ENCODE peak calls at places on chromosomes 7 and 10, in six cellular contexts. One of them, this sample, is unnamed.

GRCh38 chr7:129017264-129017663 is 37.6 kb downstream of the TNPO3 start:
- DNase-seq in HepG2: no peak
- DNase-seq in GM12878: no peak
- DNase-seq in K562: no peak
- DNase-seq in A549: peak
- DNase-seq in endothelial cell of umbilical vein: no peak
- DNase-seq in this sample: no peak

GRCh38 chr7:138616085-138616484 is 85.1 kb downstream of the SVOPL start:
- DNase-seq in A549: no peak
- DNase-seq in GM12878: no peak
- DNase-seq in K562: no peak
- DNase-seq in endothelial cell of umbilical vein: no peak
- DNase-seq in HepG2: no peak
- DNase-seq in this sample: no peak

GRCh38 chr10:19730071-19730470 is 86.2 kb upstream of the PLXDC2 start:
- DNase-seq in K562: peak
- DNase-seq in A549: no peak
- DNase-seq in HepG2: no peak
- DNase-seq in endothelial cell of umbilical vein: no peak
- DNase-seq in GM12878: no peak
- DNase-seq in this sample: no peak

GRCh38 chr7:158827411-158828342 is 1.6 kb downstream of the ESYT2 start:
- DNase-seq in GM12878: no peak
- DNase-seq in A549: peak
- DNase-seq in endothelial cell of umbilical vein: peak
- DNase-seq in HepG2: no peak
- DNase-seq in K562: peak
- DNase-seq in this sample: peak

GRCh38 chr7:126818393-126819196 is 434.1 kb downstream of the GRM8 start:
- DNase-seq in endothelial cell of umbilical vein: no peak
- DNase-seq in GM12878: no peak
- DNase-seq in A549: no peak
- DNase-seq in HepG2: no peak
- DNase-seq in K562: no peak
- DNase-seq in this sample: no peak

GRCh38 chr7:92753614-92754013 is 82.8 kb downstream of the CDK6 start:
- DNase-seq in A549: no peak
- DNase-seq in GM12878: no peak
- DNase-seq in endothelial cell of umbilical vein: no peak
- DNase-seq in HepG2: no peak
- DNase-seq in K562: no peak
- DNase-seq in this sample: no peak

GRCh38 chr7:66083677-66084076 is 8.1 kb downstream of the ASL start:
- DNase-seq in GM12878: no peak
- DNase-seq in HepG2: no peak
- DNase-seq in A549: no peak
- DNase-seq in endothelial cell of umbilical vein: no peak
- DNase-seq in K562: no peak
- DNase-seq in this sample: no peak

GRCh38 chr10:93070378-93071176 is 3.1 kb upstream of the CYP26A1 start:
- DNase-seq in A549: no peak
- DNase-seq in GM12878: no peak
- DNase-seq in K562: no peak
- DNase-seq in endothelial cell of umbilical vein: no peak
- DNase-seq in HepG2: no peak
- DNase-seq in this sample: no peak

GRCh38 chr10:132489053-132489703 is 48.4 kb upstream of the INPP5A start:
- DNase-seq in GM12878: no peak
- DNase-seq in A549: no peak
- DNase-seq in endothelial cell of umbilical vein: no peak
- DNase-seq in HepG2: no peak
- DNase-seq in K562: no peak
- DNase-seq in this sample: no peak

GRCh38 chr7:36506130-36506794 is 116.6 kb downstream of the ANLN start:
- DNase-seq in A549: no peak
- DNase-seq in HepG2: no peak
- DNase-seq in K562: no peak
- DNase-seq in endothelial cell of umbilical vein: no peak
- DNase-seq in GM12878: no peak
- DNase-seq in this sample: no peak

GRCh38 chr7:21580073-21580521 is 37.3 kb downstream of the DNAH11 start:
- DNase-seq in endothelial cell of umbilical vein: peak
- DNase-seq in HepG2: no peak
- DNase-seq in K562: no peak
- DNase-seq in GM12878: peak
- DNase-seq in A549: peak
- DNase-seq in this sample: peak

GRCh38 chr7:114466911-114467310 is 52.3 kb downstream of the FOXP2 start:
- DNase-seq in endothelial cell of umbilical vein: peak
- DNase-seq in GM12878: no peak
- DNase-seq in A549: no peak
- DNase-seq in K562: no peak
- DNase-seq in HepG2: no peak
- DNase-seq in this sample: no peak

GRCh38 chr7:94250984-94251383 is 143.7 kb upstream of the COL1A2 start:
- DNase-seq in K562: no peak
- DNase-seq in GM12878: no peak
- DNase-seq in HepG2: no peak
- DNase-seq in endothelial cell of umbilical vein: no peak
- DNase-seq in A549: no peak
- DNase-seq in this sample: no peak

GRCh38 chr10:132938472-132939329 is 3.7 kb downstream of the CFAP46 start:
- DNase-seq in K562: peak
- DNase-seq in A549: peak
- DNase-seq in GM12878: no peak
- DNase-seq in HepG2: peak
- DNase-seq in endothelial cell of umbilical vein: no peak
- DNase-seq in this sample: peak

GRCh38 chr10:129854796-129855705 is 109.0 kb downstream of the EBF3 start:
- DNase-seq in endothelial cell of umbilical vein: no peak
- DNase-seq in HepG2: no peak
- DNase-seq in GM12878: no peak
- DNase-seq in A549: no peak
- DNase-seq in K562: no peak
- DNase-seq in this sample: no peak

GRCh38 chr7:21946228-21946709 is 570 bp upstream of the CDCA7L start:
- DNase-seq in HepG2: no peak
- DNase-seq in K562: no peak
- DNase-seq in A549: peak
- DNase-seq in GM12878: no peak
- DNase-seq in endothelial cell of umbilical vein: no peak
- DNase-seq in this sample: no peak

GRCh38 chr7:47968852-47969774 is 10.3 kb downstream of the HUS1 start:
- DNase-seq in endothelial cell of umbilical vein: peak
- DNase-seq in GM12878: no peak
- DNase-seq in K562: peak
- DNase-seq in A549: peak
- DNase-seq in HepG2: peak
- DNase-seq in this sample: peak

GRCh38 chr10:59944339-59944935 is 38.1 kb upstream of the CCDC6 start:
- DNase-seq in HepG2: no peak
- DNase-seq in endothelial cell of umbilical vein: no peak
- DNase-seq in GM12878: no peak
- DNase-seq in A549: no peak
- DNase-seq in K562: no peak
- DNase-seq in this sample: no peak

GRCh38 chr7:32905175-32905662 is 13.7 kb upstream of the KBTBD2 start:
- DNase-seq in GM12878: no peak
- DNase-seq in endothelial cell of umbilical vein: peak
- DNase-seq in HepG2: no peak
- DNase-seq in K562: peak
- DNase-seq in A549: peak
- DNase-seq in this sample: peak

GRCh38 chr10:10786334-10787090 is 231.2 kb upstream of the CELF2 start:
- DNase-seq in K562: no peak
- DNase-seq in HepG2: no peak
- DNase-seq in A549: no peak
- DNase-seq in GM12878: no peak
- DNase-seq in endothelial cell of umbilical vein: peak
- DNase-seq in this sample: peak

GRCh38 chr10:43136432-43136831 is 1.8 kb upstream of the CSGALNACT2 start:
- DNase-seq in A549: no peak
- DNase-seq in GM12878: no peak
- DNase-seq in endothelial cell of umbilical vein: no peak
- DNase-seq in K562: no peak
- DNase-seq in HepG2: no peak
- DNase-seq in this sample: no peak

GRCh38 chr7:93331706-93332105 is 99.5 kb downstream of the VPS50 start:
- DNase-seq in HepG2: no peak
- DNase-seq in GM12878: no peak
- DNase-seq in A549: no peak
- DNase-seq in endothelial cell of umbilical vein: no peak
- DNase-seq in K562: peak
- DNase-seq in this sample: no peak

GRCh38 chr7:138890782-138891445 is 90.3 kb downstream of the KIAA1549 start:
- DNase-seq in K562: no peak
- DNase-seq in HepG2: peak
- DNase-seq in A549: peak
- DNase-seq in GM12878: no peak
- DNase-seq in endothelial cell of umbilical vein: no peak
- DNase-seq in this sample: no peak

GRCh38 chr7:4931932-4932331 is 27.1 kb downstream of the MMD2 start:
- DNase-seq in HepG2: peak
- DNase-seq in K562: no peak
- DNase-seq in A549: peak
- DNase-seq in endothelial cell of umbilical vein: no peak
- DNase-seq in GM12878: no peak
- DNase-seq in this sample: peak

GRCh38 chr10:123995461-123996131 is 97.8 kb downstream of the CHST15 start:
- DNase-seq in GM12878: no peak
- DNase-seq in endothelial cell of umbilical vein: peak
- DNase-seq in A549: peak
- DNase-seq in HepG2: peak
- DNase-seq in K562: no peak
- DNase-seq in this sample: peak

GRCh38 chr10:123993534-123994416 is 99.6 kb downstream of the CHST15 start:
- DNase-seq in K562: no peak
- DNase-seq in endothelial cell of umbilical vein: no peak
- DNase-seq in HepG2: no peak
- DNase-seq in A549: no peak
- DNase-seq in GM12878: no peak
- DNase-seq in this sample: no peak

GRCh38 chr10:123996302-123996701 is 97.1 kb downstream of the CHST15 start:
- DNase-seq in GM12878: no peak
- DNase-seq in K562: no peak
- DNase-seq in HepG2: no peak
- DNase-seq in endothelial cell of umbilical vein: no peak
- DNase-seq in A549: no peak
- DNase-seq in this sample: no peak

GRCh38 chr10:123994417-123995081 is 98.8 kb downstream of the CHST15 start:
- DNase-seq in K562: peak
- DNase-seq in endothelial cell of umbilical vein: peak
- DNase-seq in GM12878: no peak
- DNase-seq in HepG2: peak
- DNase-seq in A549: peak
- DNase-seq in this sample: peak

DNA sequence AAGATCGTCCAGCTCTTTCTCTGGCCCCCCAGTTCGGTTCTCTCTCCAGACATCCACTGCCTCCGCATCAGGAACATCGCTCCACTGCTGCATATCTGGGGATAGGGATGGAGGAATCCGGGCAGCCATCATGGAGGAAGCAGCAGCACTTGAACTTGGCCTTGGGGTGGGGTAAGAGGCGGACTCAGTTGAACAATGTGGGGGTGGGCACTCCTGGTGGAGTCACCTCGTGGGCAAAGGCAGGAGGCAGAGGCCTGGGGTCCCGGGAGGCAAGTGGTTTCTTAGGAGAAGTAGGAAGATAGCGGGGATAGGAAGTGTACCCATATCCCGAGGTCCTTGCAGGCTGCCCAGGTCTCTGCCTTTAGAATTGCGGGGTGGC is 98.3 kb downstream of the CHST15 start:
- DNase-seq in endothelial cell of umbilical vein: peak
- DNase-seq in K562: no peak
- DNase-seq in GM12878: no peak
- DNase-seq in A549: peak
- DNase-seq in HepG2: no peak
- DNase-seq in this sample: no peak
- H3K4me3 ChIP-seq in endothelial cell of umbilical vein: no peak
- H3K4me3 ChIP-seq in K562: no peak
- H3K4me3 ChIP-seq in GM12878: peak
- H3K4me3 ChIP-seq in A549: peak
- H3K4me3 ChIP-seq in HepG2: no peak
- H3K4me3 ChIP-seq in this sample: no peak

DNA sequence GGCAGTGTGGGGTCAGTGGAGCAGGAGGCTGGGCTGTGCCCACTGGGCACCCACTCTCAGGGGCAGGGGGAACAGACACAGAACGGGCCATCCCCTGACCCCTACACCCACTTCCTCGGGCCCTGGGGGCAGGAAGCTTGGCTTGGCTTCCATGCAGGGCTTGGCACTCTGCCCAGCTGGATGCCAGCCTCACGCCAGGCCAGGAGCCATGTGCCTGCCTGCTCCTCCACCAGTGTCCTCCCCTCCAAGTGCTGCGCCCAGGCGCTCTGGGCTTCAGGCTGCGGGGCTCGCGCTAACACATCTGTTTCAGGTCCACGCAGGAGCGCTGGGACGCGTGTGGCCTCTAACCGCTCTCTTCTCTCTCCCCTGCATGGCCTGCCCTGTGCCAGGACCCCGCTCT is 12.7 kb downstream of the LDB3 start:
- DNase-seq in K562: no peak
- DNase-seq in GM12878: no peak
- DNase-seq in HepG2: no peak
- DNase-seq in A549: no peak
- DNase-seq in endothelial cell of umbilical vein: no peak
- DNase-seq in this sample: no peak
- TF ChIP-seq MYC in K562: no peak
- TF ChIP-seq MYC in GM12878: no peak
- TF ChIP-seq MYC in HepG2: no peak
- TF ChIP-seq MYC in A549: no peak
- TF ChIP-seq MYC in endothelial cell of umbilical vein: no peak
- TF ChIP-seq MYC in this sample: no peak

GRCh38 chr10:73591935-73592699 is 975 bp upstream of the USP54 start:
- DNase-seq in endothelial cell of umbilical vein: no peak
- DNase-seq in GM12878: peak
- DNase-seq in A549: peak
- DNase-seq in HepG2: peak
- DNase-seq in K562: peak
- DNase-seq in this sample: peak
- TF ChIP-seq CTCF in endothelial cell of umbilical vein: no peak
- TF ChIP-seq CTCF in GM12878: no peak
- TF ChIP-seq CTCF in A549: no peak
- TF ChIP-seq CTCF in HepG2: no peak
- TF ChIP-seq CTCF in K562: no peak
- TF ChIP-seq CTCF in this sample: no peak

GRCh38 chr7:131013716-131014115 is 279.7 kb upstream of the KLF14 start:
- DNase-seq in K562: no peak
- DNase-seq in endothelial cell of umbilical vein: no peak
- DNase-seq in HepG2: no peak
- DNase-seq in GM12878: no peak
- DNase-seq in A549: no peak
- DNase-seq in this sample: no peak
- H3K4me3 ChIP-seq in K562: no peak
- H3K4me3 ChIP-seq in endothelial cell of umbilical vein: no peak
- H3K4me3 ChIP-seq in HepG2: no peak
- H3K4me3 ChIP-seq in GM12878: no peak
- H3K4me3 ChIP-seq in A549: no peak
- H3K4me3 ChIP-seq in this sample: no peak

GRCh38 chr10:70853031-70853430 is 35.3 kb downstream of the PCBD1 start:
- DNase-seq in GM12878: no peak
- DNase-seq in endothelial cell of umbilical vein: no peak
- DNase-seq in HepG2: no peak
- DNase-seq in A549: no peak
- DNase-seq in K562: no peak
- DNase-seq in this sample: no peak
- TF ChIP-seq MYC in GM12878: no peak
- TF ChIP-seq MYC in endothelial cell of umbilical vein: no peak
- TF ChIP-seq MYC in HepG2: no peak
- TF ChIP-seq MYC in A549: no peak
- TF ChIP-seq MYC in K562: no peak
- TF ChIP-seq MYC in this sample: no peak